ENCODE peak calls at places on chromosome 11, in four cellular contexts. V, W, P and T are unnamed samples.

GRCh38 chr11:93686812-93687211 is 25.3 kb downstream of the CEP295 start:
- DNase-seq in W (no peak), P (no peak), V (peak; percentile 58), T (no peak)

GRCh38 chr11:16969010-16970004 is 44.9 kb downstream of the PLEKHA7 start:
- DNase-seq in P (no peak), W (peak; percentile 38), V (no peak), T (no peak)

GRCh38 chr11:123143921-123144320 is 51.1 kb downstream of the CLMP start:
- DNase-seq in W (no peak), P (no peak), V (no peak), T (no peak)

GRCh38 chr11:32433249-32434115 is 1.9 kb downstream of the WT1 start:
- DNase-seq in W (no peak), V (no peak), P (no peak), T (no peak)

GRCh38 chr11:61911124-61911700 is 6.2 kb downstream of the RAB3IL1 start:
- DNase-seq in W (no peak), V (no peak), P (no peak), T (no peak)

GRCh38 chr11:22317656-22318055 is 20.5 kb upstream of the SLC17A6 start:
- DNase-seq in V (no peak), W (no peak), P (no peak), T (no peak)

GRCh38 chr11:68200639-68201038 is 12.5 kb downstream of the KMT5B start:
- DNase-seq in P (no peak), V (peak; percentile 81), W (no peak), T (no peak)

GRCh38 chr11:124762077-124762623 is at the start of gene ESAM:
- DNase-seq in P (peak; percentile 78), W (peak; percentile 62), V (no peak), T (peak; percentile 81)

GRCh38 chr11:19980388-19980787 is 179.9 kb downstream of the DBX1 start:
- DNase-seq in W (no peak), V (peak; percentile 54), P (no peak), T (no peak)

GRCh38 chr11:111329306-111330204 is 31.2 kb downstream of the POU2AF3 start:
- DNase-seq in V (no peak), P (no peak), W (no peak), T (no peak)

GRCh38 chr11:120331301-120331966 is 4.8 kb upstream of the ARHGEF12 start:
- DNase-seq in P (peak; percentile 24), V (peak; percentile 91), W (no peak), T (no peak)

GRCh38 chr11:36257351-36257750 is 31.9 kb downstream of the COMMD9 start:
- DNase-seq in W (no peak), V (peak; percentile 54), P (peak; percentile 41), T (no peak)

GRCh38 chr11:120381401-120381800 is 45.2 kb downstream of the ARHGEF12 start:
- DNase-seq in V (no peak), P (no peak), W (no peak), T (no peak)

GRCh38 chr11:4211991-4212390 is 117.4 kb downstream of the RRM1 start:
- DNase-seq in V (no peak), P (no peak), W (no peak), T (no peak)

GRCh38 chr11:134041349-134041748 is 27.5 kb upstream of the JAM3 start:
- DNase-seq in W (no peak), V (no peak), P (no peak), T (no peak)

GRCh38 chr11:64762277-64762915 is 2.6 kb upstream of the PYGM start:
- DNase-seq in W (peak; percentile 5), P (no peak), V (no peak), T (no peak)

GRCh38 chr11:9914064-9914463 is 250.2 kb downstream of the SWAP70 start:
- DNase-seq in V (no peak), P (no peak), W (no peak), T (no peak)

GRCh38 chr11:62905927-62906531 is 15.1 kb downstream of the CHRM1 start:
- DNase-seq in V (peak; percentile 79), W (peak; percentile 90), P (peak; percentile 82), T (peak; percentile 65)

GRCh38 chr11:60116996-60117790 is 28.7 kb downstream of the MS4A2 start:
- DNase-seq in W (no peak), V (no peak), P (no peak), T (no peak)

GRCh38 chr11:12137938-12138731 is 27.7 kb downstream of the MICAL2 start:
- DNase-seq in V (peak; percentile 98), P (no peak), W (no peak), T (no peak)

GRCh38 chr11:61539009-61539408 is 30.5 kb downstream of the LRRC10B start:
- DNase-seq in V (no peak), P (no peak), W (no peak), T (no peak)

GRCh38 chr11:30091246-30091645 is 74.4 kb upstream of the KCNA4 start:
- DNase-seq in V (no peak), W (no peak), P (no peak), T (no peak)

GRCh38 chr11:45163956-45164575 is 17.6 kb downstream of the PRDM11 start:
- DNase-seq in V (peak; percentile 15), W (no peak), P (no peak), T (no peak)

GRCh38 chr11:13963949-13964770 is 1.6 kb downstream of the SPON1 start:
- DNase-seq in W (peak; percentile 60), P (no peak), V (no peak), T (no peak)

GRCh38 chr11:75499423-75500305 is 26.1 kb downstream of the GDPD5 start:
- DNase-seq in V (peak; percentile 95), P (peak; percentile 71), W (no peak), T (no peak)

GRCh38 chr11:27255447-27255828 is 107.6 kb downstream of the CCDC34 start:
- DNase-seq in V (peak; percentile 83), W (no peak), P (no peak), T (no peak)

GRCh38 chr11:96035744-96036087 is 111.8 kb upstream of the MTMR2 start:
- DNase-seq in P (no peak), W (no peak), V (no peak), T (no peak)

GRCh38 chr11:95147364-95147905 is 57.8 kb downstream of the ENDOD1 start:
- DNase-seq in W (peak; percentile 85), V (peak; percentile 93), P (peak; percentile 32), T (peak; percentile 62)

GRCh38 chr11:35529971-35530495 is 4.6 kb upstream of the PAMR1 start:
- DNase-seq in P (peak; percentile 69), W (no peak), V (peak; percentile 98), T (no peak)

GRCh38 chr11:94028436-94028835 is 7.3 kb downstream of the HEPHL1 start:
- DNase-seq in P (peak; percentile 24), W (peak; percentile 43), V (peak; percentile 81), T (no peak)

GRCh38 chr11:59659981-59660380 is 8.9 kb downstream of the PATL1 start:
- DNase-seq in W (no peak), V (no peak), P (no peak), T (no peak)

GRCh38 chr11:7589861-7590260 is 76.1 kb downstream of the PPFIBP2 start:
- DNase-seq in P (no peak), V (no peak), W (no peak), T (no peak)

GRCh38 chr11:7591992-7592391 is 78.2 kb downstream of the PPFIBP2 start:
- DNase-seq in W (no peak), V (no peak), P (no peak), T (no peak)

GRCh38 chr11:7590529-7590928 is 76.7 kb downstream of the PPFIBP2 start:
- DNase-seq in W (no peak), P (no peak), V (no peak), T (no peak)

GRCh38 chr11:7592706-7593105 is 78.9 kb downstream of the PPFIBP2 start:
- DNase-seq in V (peak; percentile 37), W (no peak), P (no peak), T (peak; percentile 33)

DNA sequence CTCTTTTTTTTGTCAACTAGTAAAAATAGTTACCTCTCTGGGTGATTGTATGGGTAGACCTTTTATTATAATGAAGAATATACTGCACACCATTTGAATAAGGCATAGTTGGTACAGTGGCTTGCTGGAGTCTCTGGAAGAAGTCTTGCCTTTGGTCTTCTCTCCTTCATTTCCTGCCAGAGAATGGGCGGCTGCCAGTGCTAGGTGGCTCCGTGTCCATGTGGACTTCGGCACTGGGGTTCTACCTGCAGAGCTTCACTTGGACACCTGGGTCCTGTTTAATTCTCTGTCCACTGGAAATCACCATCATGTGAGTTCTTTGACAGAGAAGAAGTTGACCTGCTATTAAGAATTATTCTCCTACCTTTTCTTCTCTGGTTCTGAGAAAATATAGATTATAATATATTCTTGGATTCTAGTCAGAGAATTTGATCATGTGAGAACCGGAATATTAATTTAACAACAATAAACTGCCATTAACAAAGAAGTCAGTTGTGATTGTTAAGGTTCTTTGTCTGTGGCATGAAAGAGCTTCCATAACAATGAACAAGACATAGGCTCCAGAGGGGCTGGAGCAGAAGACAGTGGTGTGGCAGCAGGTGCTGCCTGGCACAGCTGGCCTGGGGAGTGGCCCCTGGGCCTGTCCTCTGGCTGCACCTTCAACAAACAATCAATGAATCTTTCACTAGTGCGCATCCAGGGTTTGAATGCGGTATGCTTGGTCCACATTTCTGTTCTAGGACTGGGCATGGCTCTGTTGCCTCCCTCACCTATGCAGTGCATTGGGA is 77.5 kb downstream of the PPFIBP2 start:
- DNase-seq in P (no peak), V (no peak), W (no peak), T (no peak)
- H3K4me1 ChIP-seq in P (peaks cover 25% of the 10 kb centered on the region), V (peaks cover 8% of the 10 kb centered on the region), W (peaks cover 20% of the 10 kb centered on the region), T (peaks cover 17% of the 10 kb centered on the region)

GRCh38 chr11:71432761-71433647 is 15.2 kb downstream of the DHCR7 start:
- DNase-seq in W (no peak), V (no peak), P (no peak), T (no peak)
- H3K4me2 ChIP-seq in W (peak overlapping the region; percentile 42), V (no peak overlapping the region), P (peak overlapping the region; percentile 9), T (no peak overlapping the region)

DNA sequence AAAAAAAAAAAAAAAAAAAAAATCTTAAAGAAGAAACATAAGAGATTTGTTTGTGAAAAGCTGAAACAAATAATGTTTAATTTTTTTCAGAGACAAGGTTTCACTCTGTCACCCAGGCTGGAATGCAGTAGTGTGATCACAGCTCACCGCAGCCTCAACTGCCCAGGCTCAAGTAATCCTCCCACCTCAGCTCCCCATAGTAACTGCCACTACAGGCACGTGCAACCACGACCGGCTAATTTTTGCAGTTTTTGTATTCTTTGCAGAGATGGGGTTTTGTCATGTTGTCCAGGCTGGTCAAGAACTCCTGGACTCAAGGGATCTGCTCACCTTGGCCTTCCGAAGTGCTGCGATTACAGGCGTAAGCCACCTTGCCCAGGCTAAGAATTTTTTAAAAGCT is 2.9 kb downstream of the CLNS1A start:
- DNase-seq in P (no peak), V (no peak), W (no peak), T (no peak)
- H3K4me1 ChIP-seq in P (peaks cover 19% of the 10 kb centered on the region), V (peaks cover 5% of the 10 kb centered on the region), W (no peaks in the 10 kb centered on the region), T (peaks cover 7% of the 10 kb centered on the region)

DNA sequence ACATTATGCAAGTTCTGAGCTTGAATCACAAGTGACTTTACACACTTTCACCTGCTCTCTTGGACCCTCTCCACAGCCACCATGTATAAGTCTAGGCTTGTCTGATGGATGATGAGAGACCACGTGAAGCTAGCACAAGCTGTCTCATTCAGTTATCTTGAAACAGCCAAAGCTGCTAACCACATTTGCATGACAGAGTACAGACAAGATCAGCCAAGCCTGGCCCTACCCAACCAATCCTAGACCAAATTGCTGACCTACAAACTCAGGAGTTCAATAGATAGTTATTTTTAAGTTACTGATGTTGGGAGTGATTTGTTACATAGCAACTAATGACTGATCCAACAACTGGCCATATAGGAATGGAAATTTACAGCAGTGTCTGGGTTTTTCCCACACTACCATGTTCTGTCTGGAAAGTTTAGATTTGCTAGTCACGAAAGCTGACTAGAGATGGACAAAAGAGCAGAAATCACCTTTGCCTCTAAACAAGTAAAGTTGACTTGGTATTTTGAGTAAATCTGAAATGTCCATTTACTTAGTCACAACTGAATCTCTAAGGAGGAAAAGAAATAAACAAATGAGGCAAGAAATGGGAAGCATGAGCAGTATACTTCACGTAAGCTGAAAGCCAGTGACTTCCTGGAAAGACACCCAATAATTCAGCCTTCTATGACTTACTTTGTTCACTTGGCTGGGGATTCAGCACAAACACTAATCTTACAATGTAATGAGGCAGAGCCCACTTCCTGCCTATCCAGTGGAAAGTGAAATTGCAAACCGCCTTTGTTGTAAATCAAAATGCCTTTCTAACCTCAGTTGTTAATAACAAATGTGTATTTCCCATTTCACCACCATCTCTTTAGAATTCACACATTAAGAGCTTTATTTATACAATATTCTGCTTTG is 101.7 kb downstream of the FAM181B start:
- DNase-seq in W (no peak), V (peak; percentile 2), P (no peak), T (no peak)
- H3K4me2 ChIP-seq in W (no peak overlapping the region), V (no peak overlapping the region), P (no peak overlapping the region), T (no peak overlapping the region)